ENCODE peak calls at places on chromosomes 13 and 19, in six cellular contexts. N is left ventricle myocardium superior; A is GM23338; O is C1 segment of cervical spinal cord; V is SK-MEL-5; Q is stimulated activated CD8-positive, alpha-beta memory T cell treated with anti-CD3 and anti-CD28 coated beads, Interleukin-4, amount 100 ng/mL, for 48 hours. F is an unnamed sample.

GRCh38 chr19:2663920-2664571 is 38.4 kb downstream of the GNG7 start:
- DNase-seq in Q (peak), A (no peak), V (no peak), N (peak), O (peak), F (no peak)

GRCh38 chr13:113157929-113158747 is at the start of gene PROZ:
- DNase-seq in V (no peak), A (no peak), N (no peak), Q (no peak), O (no peak), F (no peak)

GRCh38 chr19:18292810-18293641 is 11.6 kb upstream of the JUND start:
- DNase-seq in Q (peak), A (peak), O (peak), V (peak), N (peak), F (peak)

GRCh38 chr19:16293133-16294085 is 31.2 kb upstream of the KLF2 start:
- DNase-seq in O (no peak), V (no peak), Q (no peak), N (peak), A (no peak), F (peak)

GRCh38 chr19:33872445-33873320 is 76.0 kb downstream of the KCTD15 start:
- DNase-seq in V (no peak), N (no peak), A (no peak), Q (no peak), O (no peak), F (no peak)

GRCh38 chr13:93066187-93066586 is 160.4 kb upstream of the GPC6 start:
- DNase-seq in Q (no peak), N (no peak), A (no peak), V (no peak), O (no peak), F (no peak)

GRCh38 chr13:105587786-105588185 is 947.7 kb downstream of the EFNB2 start:
- DNase-seq in O (no peak), V (no peak), N (no peak), A (peak), Q (no peak), F (peak)

GRCh38 chr13:113557013-113557412 is 27.5 kb upstream of the TFDP1 start:
- DNase-seq in V (no peak), N (no peak), O (no peak), Q (no peak), A (no peak), F (no peak)

GRCh38 chr13:30923423-30923822 is 9.0 kb upstream of the TEX26 start:
- DNase-seq in Q (no peak), V (peak), A (no peak), N (no peak), O (no peak), F (no peak)

GRCh38 chr19:2171349-2172145 is 7.8 kb downstream of the DOT1L start:
- DNase-seq in A (peak), O (no peak), Q (peak), V (no peak), N (peak), F (peak)

GRCh38 chr19:38023245-38023644 is 116.2 kb downstream of the SIPA1L3 start:
- DNase-seq in N (no peak), O (no peak), Q (no peak), V (no peak), A (no peak), F (no peak)

GRCh38 chr19:2547033-2547680 is 71.2 kb downstream of the GADD45B start:
- DNase-seq in V (no peak), N (peak), Q (no peak), O (no peak), A (no peak), F (peak)

GRCh38 chr13:87398047-87398446 is 273.1 kb upstream of the SLITRK5 start:
- DNase-seq in V (peak), Q (no peak), O (no peak), N (no peak), A (peak), F (no peak)

GRCh38 chr13:73548444-73548843 is 489.6 kb downstream of the KLF5 start:
- DNase-seq in V (peak), Q (no peak), N (no peak), O (no peak), A (no peak), F (no peak)

GRCh38 chr19:44694184-44694579 is 4.8 kb upstream of the CEACAM16 start:
- DNase-seq in O (no peak), A (peak), V (peak), N (no peak), Q (peak), F (no peak)

GRCh38 chr19:35090795-35091214 is 24.8 kb upstream of the FXYD3 start:
- DNase-seq in A (peak), O (no peak), Q (no peak), N (no peak), V (no peak), F (no peak)

GRCh38 chr19:5025027-5025426 is 56.1 kb downstream of the KDM4B start:
- DNase-seq in O (no peak), V (no peak), N (no peak), A (no peak), Q (no peak), F (no peak)

GRCh38 chr19:3443840-3444694 is 36.3 kb downstream of the SMIM24 start:
- DNase-seq in V (no peak), A (peak), O (no peak), Q (no peak), N (peak), F (no peak)

GRCh38 chr19:55253842-55254624 is 4.8 kb downstream of the PPP6R1 start:
- DNase-seq in V (no peak), A (peak), Q (peak), O (no peak), N (no peak), F (peak)

GRCh38 chr19:18428173-18428836 is 9.1 kb downstream of the SSBP4 start:
- DNase-seq in Q (no peak), A (no peak), N (no peak), V (no peak), O (no peak), F (no peak)

GRCh38 chr13:22893777-22894176 is 287.0 kb upstream of the SGCG start:
- DNase-seq in A (no peak), V (no peak), O (no peak), N (no peak), Q (no peak), F (no peak)

GRCh38 chr13:41812851-41813250 is 148.1 kb downstream of the VWA8 start:
- DNase-seq in V (no peak), A (no peak), Q (no peak), O (no peak), N (no peak), F (no peak)

GRCh38 chr19:15123900-15124299 is 16.7 kb downstream of the SYDE1 start:
- DNase-seq in A (no peak), V (peak), Q (no peak), O (peak), N (peak), F (no peak)

GRCh38 chr19:3034845-3035541 is 5.9 kb upstream of the TLE2 start:
- DNase-seq in V (no peak), O (no peak), Q (peak), N (no peak), A (peak), F (no peak)

GRCh38 chr13:64675256-64675892 is 2554.8 kb downstream of the PCDH9 start:
- DNase-seq in Q (no peak), N (no peak), A (no peak), O (no peak), V (no peak), F (no peak)

GRCh38 chr13:105452895-105453294 is 1082.6 kb downstream of the EFNB2 start:
- DNase-seq in A (no peak), O (no peak), Q (no peak), V (no peak), N (no peak), F (no peak)

GRCh38 chr13:114145256-114145655 is 12.8 kb upstream of the RASA3 start:
- DNase-seq in Q (peak), A (no peak), O (no peak), N (no peak), V (no peak), F (peak)

GRCh38 chr13:59034198-59034597 is 1129.5 kb downstream of the DIAPH3 start:
- DNase-seq in A (peak), Q (no peak), N (no peak), O (no peak), V (no peak), F (no peak)

GRCh38 chr13:40401911-40402776 is 264.3 kb downstream of the FOXO1 start:
- DNase-seq in N (peak), O (peak), Q (peak), V (peak), A (no peak), F (peak)

GRCh38 chr19:48636859-48637448 is at the start of gene DBP:
- DNase-seq in A (peak), V (no peak), O (no peak), Q (peak), N (peak), F (peak)

GRCh38 chr13:87122551-87122950 is 548.6 kb upstream of the SLITRK5 start:
- DNase-seq in V (no peak), Q (no peak), O (no peak), A (no peak), N (no peak), F (no peak)

F was measured in kidney.